ENCODE peak calls at places on chromosomes 5 and 9, in ten cellular contexts. L is activated CD4-positive, CD25-positive, alpha-beta regulatory T cell; F is upper lobe of right lung; P is naive thymus-derived CD4-positive, alpha-beta T cell; Q is activated naive CD4-positive, alpha-beta T cell; M is activated effector memory CD4-positive, alpha-beta T cell treated with anti-CD3 and anti-CD28 coated beads, Interleukin-2, amount 50 U/mL, for 16 hours; E is stimulated activated CD8-positive, alpha-beta memory T cell treated with anti-CD3 and anti-CD28 coated beads, Interleukin-4, amount 100 ng/mL, for 1 hour; N is left kidney; V is esophagus squamous epithelium; X is GM12892. A is an unnamed sample.

GRCh38 chr5:168327994-168328393 is 36.5 kb downstream of the WWC1 start:
- DNase-seq in Q (no peak), M (no peak), L (no peak), E (no peak), P (no peak), F (no peak), V (no peak), N (no peak), X (no peak), A (no peak)

GRCh38 chr5:56075361-56075760 is 80.6 kb upstream of the IL6ST start:
- DNase-seq in M (no peak), P (no peak), Q (no peak), N (peak), L (no peak), V (no peak), X (no peak), F (no peak), E (no peak), A (no peak)

GRCh38 chr5:134584662-134585061 is 48.0 kb downstream of the SAR1B start:
- DNase-seq in L (no peak), V (no peak), N (no peak), X (no peak), M (peak), E (no peak), Q (no peak), P (no peak), F (peak), A (no peak)

GRCh38 chr9:121958530-121958929 is 134.6 kb downstream of the TTLL11 start:
- DNase-seq in N (no peak), L (no peak), P (no peak), M (no peak), Q (no peak), V (no peak), X (no peak), E (no peak), F (no peak), A (no peak)

GRCh38 chr9:15135167-15135792 is 171.7 kb downstream of the TTC39B start:
- DNase-seq in E (no peak), N (peak), Q (peak), P (peak), L (no peak), M (peak), X (no peak), V (no peak), F (no peak), A (peak)

GRCh38 chr9:70256123-70256551 is 2.6 kb upstream of the SMC5 start:
- DNase-seq in E (no peak), N (peak), X (no peak), P (no peak), M (no peak), F (no peak), Q (no peak), V (no peak), L (no peak), A (no peak)

GRCh38 chr5:126659805-126660483 is 59.2 kb downstream of the PHAX start:
- DNase-seq in Q (no peak), X (no peak), P (no peak), M (no peak), E (no peak), V (no peak), N (no peak), L (no peak), F (no peak), A (no peak)

GRCh38 chr5:38636626-38637025 is 80.2 kb upstream of the LIFR start:
- DNase-seq in Q (no peak), F (no peak), L (no peak), P (no peak), M (no peak), V (no peak), X (no peak), N (peak), E (no peak), A (no peak)

GRCh38 chr5:87392170-87392569 is 20.6 kb downstream of the CCNH start:
- DNase-seq in F (no peak), P (no peak), M (no peak), X (no peak), Q (no peak), V (no peak), N (no peak), E (no peak), L (no peak), A (no peak)

GRCh38 chr5:125316913-125317545 is 570.6 kb upstream of the ZNF608 start:
- DNase-seq in F (no peak), M (no peak), E (no peak), P (no peak), Q (no peak), L (no peak), N (peak), X (no peak), V (no peak), A (no peak)

GRCh38 chr5:94197970-94198369 is 420.4 kb downstream of the KIAA0825 start:
- DNase-seq in X (no peak), M (no peak), F (no peak), Q (no peak), V (no peak), E (no peak), P (no peak), N (no peak), L (no peak), A (no peak)

GRCh38 chr9:34929506-34930102 is 28.5 kb upstream of the PHF24 start:
- DNase-seq in X (no peak), L (peak), N (peak), E (no peak), M (peak), F (no peak), P (peak), Q (no peak), V (no peak), A (peak)

GRCh38 chr9:132609829-132610228 is 27.4 kb downstream of the BARHL1 start:
- DNase-seq in L (no peak), Q (no peak), F (no peak), V (no peak), X (no peak), E (no peak), P (no peak), M (no peak), N (no peak), A (no peak)

GRCh38 chr9:128635266-128636023 is 21.2 kb downstream of the DYNC2I2 start:
- DNase-seq in E (no peak), N (peak), X (peak), V (no peak), L (no peak), M (no peak), P (no peak), F (peak), Q (no peak), A (no peak)

GRCh38 chr9:136482046-136482792 is 621 bp downstream of the SEC16A start:
- DNase-seq in Q (no peak), N (peak), X (no peak), P (peak), E (no peak), L (no peak), M (no peak), F (no peak), V (no peak), A (peak)

GRCh38 chr5:56941981-56942380 is 9.9 kb downstream of the MIER3 start:
- DNase-seq in E (no peak), P (no peak), X (no peak), L (no peak), M (no peak), F (no peak), Q (no peak), V (no peak), N (no peak), A (no peak)

GRCh38 chr9:86413966-86414880 is 60.0 kb upstream of the TUT7 start:
- DNase-seq in Q (no peak), M (no peak), N (peak), F (no peak), P (peak), X (no peak), E (no peak), L (no peak), V (no peak), A (peak)

GRCh38 chr5:142807378-142807911 is 37.3 kb downstream of the ARHGAP26 start:
- DNase-seq in Q (no peak), L (no peak), N (no peak), M (no peak), V (no peak), P (no peak), F (no peak), E (no peak), X (no peak), A (peak)

GRCh38 chr9:84385357-84386040 is 44.9 kb upstream of the SLC28A3 start:
- DNase-seq in E (no peak), X (no peak), L (no peak), F (no peak), V (no peak), M (no peak), N (no peak), Q (no peak), P (no peak), A (no peak)

A was measured in Kasumi-1.